ENCODE peak calls at places on chromosomes 5 and 9, in six cellular contexts. X is fibroblast of mammary gland, K is sigmoid colon, A is epithelial cell of esophagus, N is AG20443, Z is HFF-Myc. B is an unnamed sample.
A peak's percentile ranks its signal among the peaks of the same experiment; 100 is the strongest.

GRCh38 chr9:5449521-5450359 is 602 bp upstream of the CD274 start:
- DNase-seq in N (no peak), A (peak; percentile 75), X (no peak), K (no peak), Z (no peak), B (no peak)

GRCh38 chr9:133148351-133149129 is 15.2 kb downstream of the GBGT1 start:
- DNase-seq in X (peak; percentile 22), Z (no peak), N (peak; percentile 72), K (peak; percentile 88), A (peak; percentile 70), B (peak; percentile 66)

GRCh38 chr9:96050876-96051185 is 175.3 kb downstream of the ERCC6L2 start:
- DNase-seq in K (no peak), X (no peak), Z (no peak), N (no peak), A (no peak), B (no peak)

GRCh38 chr9:93259490-93260289 is 75.8 kb downstream of the WNK2 start:
- DNase-seq in K (peak; percentile 40), N (no peak), A (no peak), X (no peak), Z (no peak), B (no peak)

GRCh38 chr5:10677533-10677932 is 83.5 kb downstream of the DAP start:
- DNase-seq in N (no peak), X (no peak), A (no peak), K (no peak), Z (no peak), B (no peak)

GRCh38 chr9:109087795-109088194 is 32.0 kb downstream of the TMEM245 start:
- DNase-seq in X (no peak), K (no peak), N (no peak), A (no peak), Z (no peak), B (no peak)

GRCh38 chr5:131521252-131521651 is 113.8 kb downstream of the RAPGEF6 start:
- DNase-seq in N (peak; percentile 11), K (no peak), X (peak; percentile 53), Z (no peak), A (peak; percentile 80), B (no peak)

GRCh38 chr9:72334658-72335337 is 30.2 kb downstream of the ZFAND5 start:
- DNase-seq in A (peak; percentile 65), N (no peak), Z (no peak), K (no peak), X (no peak), B (no peak)

GRCh38 chr9:120931278-120932085 is 4.9 kb upstream of the TRAF1 start:
- DNase-seq in A (peak; percentile 70), N (peak; percentile 70), K (no peak), X (peak; percentile 76), Z (peak; percentile 50), B (peak; percentile 80)

GRCh38 chr5:172403191-172403794 is 51.0 kb downstream of the SH3PXD2B start:
- DNase-seq in K (peak; percentile 97), N (no peak), A (no peak), Z (no peak), X (peak; percentile 84), B (no peak)

GRCh38 chr9:99057665-99058625 is 47.0 kb upstream of the TGFBR1 start:
- DNase-seq in X (peak; percentile 78), K (no peak), A (peak; percentile 57), Z (peak; percentile 38), N (peak; percentile 52), B (peak; percentile 83)

GRCh38 chr9:130847306-130848217 is 12.5 kb downstream of the ABL1 start:
- DNase-seq in N (peak; percentile 91), A (peak; percentile 97), K (peak; percentile 97), X (peak; percentile 100), Z (peak; percentile 96), B (no peak)

GRCh38 chr9:119179701-119180100 is 189.5 kb downstream of the BRINP1 start:
- DNase-seq in N (no peak), K (no peak), A (no peak), X (no peak), Z (no peak), B (no peak)

GRCh38 chr9:108535526-108535925 is 320.3 kb downstream of the ACTL7B start:
- DNase-seq in K (no peak), A (peak; percentile 8), X (peak; percentile 50), Z (no peak), N (no peak), B (peak; percentile 7)

GRCh38 chr5:36215910-36216309 is 25.8 kb downstream of the NADK2 start:
- DNase-seq in A (no peak), Z (no peak), N (no peak), X (no peak), K (no peak), B (no peak)